ENCODE peak calls at places on chromosomes 16 and 17, in seven cellular contexts. I is adrenal gland, E is NCI-H82, M is uterus, Q is GM23338, O is amygdala, R is NCI-H774. K is an unnamed sample.

GRCh38 chr17:74037320-74037719 is 166.2 kb upstream of the RPL38 start:
- DNase-seq in R (no peak), O (peak), E (peak), Q (peak), M (no peak), I (no peak), K (no peak)

GRCh38 chr17:45225964-45226530 is 4.4 kb downstream of the FMNL1 start:
- DNase-seq in O (peak), E (no peak), I (peak), R (no peak), M (peak), Q (no peak), K (peak)

GRCh38 chr17:19376799-19377198 is 1.5 kb upstream of the MAPK7 start:
- DNase-seq in I (peak), Q (no peak), M (peak), O (no peak), R (peak), E (no peak), K (no peak)

GRCh38 chr17:42521666-42522262 is 14.3 kb upstream of the NAGLU start:
- DNase-seq in O (no peak), Q (no peak), E (no peak), I (peak), R (no peak), M (no peak), K (no peak)

GRCh38 chr16:65710107-65710506 is 588.2 kb upstream of the CDH11 start:
- DNase-seq in O (no peak), M (no peak), E (no peak), R (no peak), Q (no peak), I (peak), K (no peak)

GRCh38 chr17:40025991-40026815 is 11.0 kb downstream of the CSF3 start:
- DNase-seq in M (no peak), O (no peak), E (no peak), R (no peak), Q (no peak), I (no peak), K (no peak)

GRCh38 chr17:64115043-64115698 is 14.8 kb downstream of the ERN1 start:
- DNase-seq in I (no peak), R (no peak), E (no peak), Q (no peak), M (no peak), O (no peak), K (no peak)

GRCh38 chr17:50048146-50048720 is 7.7 kb upstream of the ITGA3 start:
- DNase-seq in M (no peak), I (no peak), E (no peak), R (no peak), O (no peak), Q (no peak), K (no peak)

GRCh38 chr17:77831497-77832179 is 126.9 kb upstream of the TNRC6C start:
- DNase-seq in E (no peak), M (no peak), O (no peak), I (no peak), R (no peak), Q (no peak), K (no peak)

GRCh38 chr16:4136229-4136813 is 20.1 kb upstream of the ADCY9 start:
- DNase-seq in Q (peak), R (peak), O (no peak), E (no peak), M (no peak), I (no peak), K (peak)

GRCh38 chr16:85613609-85614337 is 651 bp downstream of the GSE1 start:
- DNase-seq in Q (peak), E (peak), R (no peak), M (peak), I (peak), O (no peak), K (peak)

GRCh38 chr16:20901441-20902112 is 1.0 kb downstream of the LYRM1 start:
- DNase-seq in O (no peak), M (peak), I (peak), E (peak), R (peak), Q (peak), K (peak)

GRCh38 chr17:1612400-1612799 is 16.2 kb downstream of the SLC43A2 start:
- DNase-seq in E (no peak), M (no peak), I (no peak), O (no peak), Q (no peak), R (no peak), K (no peak)

GRCh38 chr16:66344533-66345145 is 21.9 kb upstream of the CDH5 start:
- DNase-seq in Q (peak), M (no peak), R (no peak), E (peak), I (peak), O (no peak), K (no peak)

GRCh38 chr17:43385046-43385831 is 13.6 kb upstream of the ARL4D start:
- DNase-seq in M (no peak), R (no peak), O (no peak), E (peak), Q (no peak), I (no peak), K (no peak)

K was measured in iPS-NIHi11.